ENCODE peak calls at places on chromosomes 16 and 17, in eight cellular contexts. Q is kidney, W is MM.1S, T is HepG2, B is adipocyte, H is H9, M is GM23248, A is NT2/D1. U is an unnamed sample.
A peak's percentile ranks its signal among the peaks of the same experiment; 100 is the strongest.

GRCh38 chr17:17810374-17811248 is 26.2 kb downstream of the SREBF1 start:
- DNase-seq in Q (no peak), W (no peak), T (no peak), B (no peak), H (peak; percentile 70), M (peak; percentile 54), A (no peak), U (peak; percentile 88)

GRCh38 chr17:46837521-46837920 is 13.9 kb upstream of the WNT9B start:
- DNase-seq in Q (peak; percentile 38), W (no peak), T (no peak), B (no peak), H (no peak), M (no peak), A (no peak), U (peak; percentile 47)

GRCh38 chr16:54875443-54875842 is 55.2 kb upstream of the IRX5 start:
- DNase-seq in Q (no peak), W (no peak), T (no peak), B (no peak), H (no peak), M (no peak), A (peak; percentile 20), U (peak; percentile 79)

GRCh38 chr17:82900741-82901140 is 60.9 kb upstream of the ZNF750 start:
- DNase-seq in Q (peak; percentile 43), W (no peak), T (no peak), B (peak; percentile 19), H (no peak), M (no peak), A (no peak), U (no peak)

GRCh38 chr16:66991545-66992077 is 3.2 kb downstream of the CES4A start:
- DNase-seq in Q (no peak), W (no peak), T (no peak), B (no peak), H (no peak), M (no peak), A (no peak), U (no peak)

GRCh38 chr16:56013962-56014552 is 138.9 kb upstream of the CES5A start:
- DNase-seq in Q (no peak), W (peak; percentile 51), T (peak; percentile 45), B (peak; percentile 29), H (peak; percentile 83), M (peak; percentile 41), A (peak; percentile 57), U (peak; percentile 96)

GRCh38 chr16:12267491-12267890 is 291.0 kb downstream of the SNX29 start:
- DNase-seq in Q (no peak), W (no peak), T (peak; percentile 61), B (no peak), H (no peak), M (no peak), A (no peak), U (no peak)

GRCh38 chr17:17377568-17377967 is 74.4 kb downstream of the NT5M start:
- DNase-seq in Q (no peak), W (no peak), T (no peak), B (no peak), H (no peak), M (no peak), A (no peak), U (no peak)

GRCh38 chr17:4623249-4623648 is 18.2 kb downstream of the ALOX15 start:
- DNase-seq in Q (no peak), W (no peak), T (no peak), B (no peak), H (no peak), M (peak; percentile 77), A (no peak), U (no peak)

GRCh38 chr17:29587591-29587990 is 1.9 kb downstream of the GIT1 start:
- DNase-seq in Q (no peak), W (no peak), T (no peak), B (no peak), H (no peak), M (no peak), A (no peak), U (peak; percentile 42)

GRCh38 chr16:75588716-75589115 is 22.5 kb downstream of the GABARAPL2 start:
- DNase-seq in Q (no peak), W (no peak), T (no peak), B (no peak), H (no peak), M (no peak), A (no peak), U (no peak)

GRCh38 chr17:68394608-68395331 is 62.5 kb downstream of the WIPI1 start:
- DNase-seq in Q (no peak), W (no peak), T (no peak), B (no peak), H (peak; percentile 29), M (no peak), A (no peak), U (peak; percentile 38)

GRCh38 chr16:75256059-75256870 is 4.8 kb upstream of the BCAR1 start:
- DNase-seq in Q (peak; percentile 82), W (no peak), T (peak; percentile 88), B (no peak), H (peak; percentile 49), M (peak; percentile 76), A (no peak), U (peak; percentile 74)

GRCh38 chr17:21263351-21263750 is 10.1 kb upstream of the NATD1 start:
- DNase-seq in Q (no peak), W (no peak), T (no peak), B (peak; percentile 35), H (no peak), M (peak; percentile 90), A (no peak), U (no peak)

GRCh38 chr17:42980766-42981397 is 517 bp downstream of the RUNDC1 start:
- DNase-seq in Q (peak; percentile 78), W (peak; percentile 79), T (peak; percentile 55), B (peak; percentile 74), H (peak; percentile 71), M (peak; percentile 87), A (no peak), U (peak; percentile 85)

GRCh38 chr17:74499992-74500391 is 31.3 kb downstream of the CD300LB start:
- DNase-seq in Q (no peak), W (no peak), T (no peak), B (no peak), H (no peak), M (no peak), A (no peak), U (no peak)

GRCh38 chr16:56953006-56953405 is 8.7 kb upstream of the CETP start:
- DNase-seq in Q (no peak), W (no peak), T (no peak), B (no peak), H (no peak), M (no peak), A (no peak), U (no peak)

GRCh38 chr16:11402051-11402744 is 56.9 kb downstream of the RMI2 start:
- DNase-seq in Q (peak; percentile 75), W (no peak), T (no peak), B (no peak), H (no peak), M (no peak), A (no peak), U (peak; percentile 58)

GRCh38 chr17:60729854-60730253 is 52.2 kb downstream of the BCAS3 start:
- DNase-seq in Q (no peak), W (no peak), T (peak; percentile 94), B (no peak), H (no peak), M (no peak), A (no peak), U (no peak)

GRCh38 chr17:82716383-82717181 is at the start of gene FN3KRP:
- DNase-seq in Q (peak; percentile 97), W (peak; percentile 96), T (peak; percentile 92), B (peak; percentile 97), H (peak; percentile 98), M (peak; percentile 97), A (peak; percentile 84), U (peak; percentile 99)

GRCh38 chr17:44921122-44921882 is 6.0 kb upstream of the GFAP start:
- DNase-seq in Q (peak; percentile 64), W (no peak), T (no peak), B (no peak), H (peak; percentile 83), M (no peak), A (no peak), U (peak; percentile 86)

GRCh38 chr16:15492091-15492740 is 57.8 kb downstream of the BMERB1 start:
- DNase-seq in Q (no peak), W (no peak), T (no peak), B (no peak), H (no peak), M (no peak), A (no peak), U (no peak)

GRCh38 chr17:19238167-19238505 is 970 bp downstream of the EPN2 start:
- DNase-seq in Q (peak; percentile 82), W (peak; percentile 10), T (no peak), B (peak; percentile 65), H (peak; percentile 58), M (peak; percentile 65), A (no peak), U (peak; percentile 79)

GRCh38 chr17:47948706-47949196 is 7.4 kb downstream of the PNPO start:
- DNase-seq in Q (no peak), W (no peak), T (peak; percentile 91), B (no peak), H (no peak), M (peak; percentile 41), A (no peak), U (no peak)
- H3K9ac ChIP-seq in Q (peak overlapping the region; percentile 37), W (no peak overlapping the region), T (peak overlapping the region; percentile 39), B (no peak overlapping the region), H (no peak overlapping the region), M (no peak overlapping the region), A (peak overlapping the region; percentile 12), U (no peak overlapping the region)

GRCh38 chr17:47949951-47950350 is 7.7 kb downstream of the PRR15L start:
- DNase-seq in Q (no peak), W (peak; percentile 69), T (no peak), B (no peak), H (no peak), M (no peak), A (no peak), U (no peak)
- H3K9ac ChIP-seq in Q (peak overlapping the region; percentile 81), W (no peak overlapping the region), T (peak overlapping the region; percentile 39), B (peak overlapping the region; percentile 81), H (no peak overlapping the region), M (peak overlapping the region; percentile 64), A (no peak overlapping the region), U (no peak overlapping the region)

DNA sequence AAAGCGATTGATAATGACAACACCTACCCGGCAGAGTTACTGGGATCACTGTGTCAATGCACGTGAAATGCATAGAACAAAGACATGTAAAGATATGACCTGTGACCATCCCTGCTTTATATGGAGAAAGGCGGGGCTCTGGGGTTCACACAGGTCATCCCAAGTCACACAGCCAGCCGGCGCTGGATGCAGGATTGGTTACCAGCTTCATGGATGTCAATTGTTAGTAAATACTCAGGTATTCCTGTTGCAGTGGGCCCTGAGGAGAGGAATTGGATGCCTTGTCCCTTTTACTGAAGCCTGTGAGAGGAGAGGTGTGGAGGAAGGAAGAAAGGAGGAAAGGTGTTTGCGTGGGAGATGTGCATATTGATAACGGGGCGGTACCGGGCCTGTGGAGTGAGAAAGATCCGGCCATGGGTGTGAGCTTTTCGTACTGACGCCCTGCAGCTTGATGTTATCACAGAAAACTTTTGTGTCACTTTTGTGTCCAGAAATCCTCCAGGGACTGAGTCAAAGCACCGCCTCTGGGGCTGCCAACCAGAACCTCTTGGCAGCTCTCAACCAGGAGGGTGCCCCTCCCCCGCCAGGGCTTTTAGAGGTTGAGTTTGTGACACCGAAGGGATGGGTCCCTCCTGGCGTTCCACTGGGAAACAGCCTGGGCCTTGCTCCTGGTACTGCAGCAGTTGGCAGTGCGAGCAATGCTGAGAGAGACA is 64.7 kb downstream of the CRISPLD2 start:
- DNase-seq in Q (no peak), W (no peak), T (peak; percentile 45), B (no peak), H (no peak), M (no peak), A (no peak), U (peak; percentile 80)
- H3K9ac ChIP-seq in Q (no peak overlapping the region), W (no peak overlapping the region), T (peak overlapping the region; percentile 4), B (no peak overlapping the region), H (no peak overlapping the region), M (no peak overlapping the region), A (no peak overlapping the region), U (no peak overlapping the region)

GRCh38 chr16:58448890-58449289 is 51.1 kb upstream of the NDRG4 start:
- DNase-seq in Q (no peak), W (no peak), T (peak; percentile 74), B (no peak), H (no peak), M (no peak), A (no peak), U (no peak)
- H3K9ac ChIP-seq in Q (no peak overlapping the region), W (no peak overlapping the region), T (no peak overlapping the region), B (no peak overlapping the region), H (no peak overlapping the region), M (no peak overlapping the region), A (no peak overlapping the region), U (no peak overlapping the region)